ENCODE peak calls at places on chromosome 20, in six cellular contexts. One of them, this sample, is unnamed.

GRCh38 chr20:13819885-13820645 is 35.2 kb downstream of the NDUFAF5 start:
- DNase-seq in activated T-helper 1 cell treated with anti-CD3 and anti-CD28 coated beads, Interleukin-12 subunit alpha, Interleukin-12 subunit beta, Interleukin-2, Interleukin-4 antibody, amounts not matched to agents 30 ng/mL and 10 ng/mL and 1 ng/mL, durations not matched to agents 14 hours and 24 hours and 36 hours: no peak
- DNase-seq in GM10248: peak
- DNase-seq in HS-27A: peak
- DNase-seq in fibroblast of lung: peak
- DNase-seq in neural crest cell: no peak
- DNase-seq in this sample: peak

GRCh38 chr20:891121-892080 is 24.7 kb downstream of the ANGPT4 start:
- DNase-seq in activated T-helper 1 cell treated with anti-CD3 and anti-CD28 coated beads, Interleukin-12 subunit alpha, Interleukin-12 subunit beta, Interleukin-2, Interleukin-4 antibody, amounts not matched to agents 30 ng/mL and 10 ng/mL and 1 ng/mL, durations not matched to agents 14 hours and 24 hours and 36 hours: no peak
- DNase-seq in GM10248: no peak
- DNase-seq in HS-27A: no peak
- DNase-seq in fibroblast of lung: no peak
- DNase-seq in neural crest cell: no peak
- DNase-seq in this sample: peak

GRCh38 chr20:20363449-20364015 is 4.4 kb upstream of the INSM1 start:
- DNase-seq in activated T-helper 1 cell treated with anti-CD3 and anti-CD28 coated beads, Interleukin-12 subunit alpha, Interleukin-12 subunit beta, Interleukin-2, Interleukin-4 antibody, amounts not matched to agents 30 ng/mL and 10 ng/mL and 1 ng/mL, durations not matched to agents 14 hours and 24 hours and 36 hours: no peak
- DNase-seq in GM10248: no peak
- DNase-seq in HS-27A: no peak
- DNase-seq in fibroblast of lung: no peak
- DNase-seq in neural crest cell: peak
- DNase-seq in this sample: no peak

GRCh38 chr20:10508468-10509251 is 73.6 kb downstream of the SLX4IP start:
- DNase-seq in activated T-helper 1 cell treated with anti-CD3 and anti-CD28 coated beads, Interleukin-12 subunit alpha, Interleukin-12 subunit beta, Interleukin-2, Interleukin-4 antibody, amounts not matched to agents 30 ng/mL and 10 ng/mL and 1 ng/mL, durations not matched to agents 14 hours and 24 hours and 36 hours: no peak
- DNase-seq in GM10248: no peak
- DNase-seq in HS-27A: no peak
- DNase-seq in fibroblast of lung: peak
- DNase-seq in neural crest cell: no peak
- DNase-seq in this sample: peak

GRCh38 chr20:21693322-21693721 is 12.1 kb upstream of the PAX1 start:
- DNase-seq in activated T-helper 1 cell treated with anti-CD3 and anti-CD28 coated beads, Interleukin-12 subunit alpha, Interleukin-12 subunit beta, Interleukin-2, Interleukin-4 antibody, amounts not matched to agents 30 ng/mL and 10 ng/mL and 1 ng/mL, durations not matched to agents 14 hours and 24 hours and 36 hours: no peak
- DNase-seq in GM10248: no peak
- DNase-seq in HS-27A: no peak
- DNase-seq in fibroblast of lung: no peak
- DNase-seq in neural crest cell: no peak
- DNase-seq in this sample: no peak

GRCh38 chr20:36754656-36755222 is 8.8 kb upstream of the NDRG3 start:
- DNase-seq in activated T-helper 1 cell treated with anti-CD3 and anti-CD28 coated beads, Interleukin-12 subunit alpha, Interleukin-12 subunit beta, Interleukin-2, Interleukin-4 antibody, amounts not matched to agents 30 ng/mL and 10 ng/mL and 1 ng/mL, durations not matched to agents 14 hours and 24 hours and 36 hours: peak
- DNase-seq in GM10248: peak
- DNase-seq in HS-27A: no peak
- DNase-seq in fibroblast of lung: peak
- DNase-seq in neural crest cell: peak
- DNase-seq in this sample: peak

GRCh38 chr20:39473533-39473932 is 511.4 kb downstream of the DHX35 start:
- DNase-seq in activated T-helper 1 cell treated with anti-CD3 and anti-CD28 coated beads, Interleukin-12 subunit alpha, Interleukin-12 subunit beta, Interleukin-2, Interleukin-4 antibody, amounts not matched to agents 30 ng/mL and 10 ng/mL and 1 ng/mL, durations not matched to agents 14 hours and 24 hours and 36 hours: no peak
- DNase-seq in GM10248: no peak
- DNase-seq in HS-27A: no peak
- DNase-seq in fibroblast of lung: no peak
- DNase-seq in neural crest cell: no peak
- DNase-seq in this sample: no peak

GRCh38 chr20:62679978-62680589 is 28.6 kb upstream of the NTSR1 start:
- DNase-seq in activated T-helper 1 cell treated with anti-CD3 and anti-CD28 coated beads, Interleukin-12 subunit alpha, Interleukin-12 subunit beta, Interleukin-2, Interleukin-4 antibody, amounts not matched to agents 30 ng/mL and 10 ng/mL and 1 ng/mL, durations not matched to agents 14 hours and 24 hours and 36 hours: no peak
- DNase-seq in GM10248: no peak
- DNase-seq in HS-27A: no peak
- DNase-seq in fibroblast of lung: no peak
- DNase-seq in neural crest cell: no peak
- DNase-seq in this sample: no peak

GRCh38 chr20:58112017-58112781 is 116.3 kb downstream of the ANKRD60 start:
- DNase-seq in activated T-helper 1 cell treated with anti-CD3 and anti-CD28 coated beads, Interleukin-12 subunit alpha, Interleukin-12 subunit beta, Interleukin-2, Interleukin-4 antibody, amounts not matched to agents 30 ng/mL and 10 ng/mL and 1 ng/mL, durations not matched to agents 14 hours and 24 hours and 36 hours: no peak
- DNase-seq in GM10248: no peak
- DNase-seq in HS-27A: peak
- DNase-seq in fibroblast of lung: peak
- DNase-seq in neural crest cell: no peak
- DNase-seq in this sample: peak

This sample was measured in RPMI7951.